ENCODE peak calls at places on chromosomes 13 and 19, in ten cellular contexts. P is non-pigmented ciliary epithelial cell; A is gastrocnemius medialis; B is LoVo; N is ACHN; S is ELR; L is stimulated activated CD4-positive, alpha-beta T cell treated with anti-CD3 and anti-CD28 coated beads, Interleukin-12 subunit alpha, Interleukin-12 subunit beta, amount 100 ng/mL, for 4 hours; M is lung microvascular endothelial cell; Y is progenitor cell of endocrine pancreas; G is AG20443. O is an unnamed sample.

GRCh38 chr13:97268772-97269171 is 46.6 kb downstream of the MBNL2 start:
- DNase-seq in G (no peak), A (no peak), B (no peak), S (no peak), Y (no peak), N (no peak), M (peak), L (no peak), P (no peak), O (no peak)

GRCh38 chr13:113299951-113300350 is 2.9 kb downstream of the LAMP1 start:
- DNase-seq in G (no peak), A (no peak), M (no peak), B (no peak), N (no peak), S (no peak), Y (no peak), L (no peak), P (no peak), O (peak)

GRCh38 chr13:33260168-33261098 is 25.1 kb downstream of the STARD13 start:
- DNase-seq in L (no peak), N (no peak), Y (no peak), P (no peak), M (no peak), G (no peak), S (no peak), B (no peak), A (no peak), O (no peak)

GRCh38 chr13:43196171-43196611 is 172.8 kb downstream of the DNAJC15 start:
- DNase-seq in B (no peak), S (no peak), L (no peak), A (no peak), N (no peak), P (no peak), G (peak), M (peak), Y (no peak), O (no peak)

GRCh38 chr19:12946092-12946845 is 607 bp downstream of the RAD23A start:
- DNase-seq in S (peak), M (peak), N (peak), P (peak), B (peak), L (peak), G (peak), Y (peak), A (peak), O (peak)

GRCh38 chr19:1860133-1860775 is 3.1 kb downstream of the KLF16 start:
- DNase-seq in P (peak), B (peak), Y (no peak), M (peak), L (no peak), G (peak), N (peak), A (no peak), S (peak), O (peak)

GRCh38 chr13:110134801-110135200 is 172.2 kb downstream of the COL4A1 start:
- DNase-seq in G (peak), M (no peak), Y (no peak), A (peak), N (no peak), P (no peak), L (no peak), S (no peak), B (no peak), O (no peak)

GRCh38 chr19:55585658-55586339 is 5.2 kb upstream of the ZNF579 start:
- DNase-seq in Y (peak), M (no peak), P (peak), L (peak), A (no peak), S (peak), N (peak), B (no peak), G (peak), O (peak)

GRCh38 chr19:10137751-10138682 is 18.3 kb upstream of the EIF3G start:
- DNase-seq in M (no peak), S (no peak), A (no peak), N (no peak), L (no peak), B (no peak), Y (no peak), P (no peak), G (no peak), O (no peak)

GRCh38 chr19:49592486-49593232 is 1.7 kb downstream of the PRR12 start:
- DNase-seq in N (peak), L (no peak), S (peak), M (peak), A (no peak), P (no peak), Y (no peak), B (no peak), G (no peak), O (no peak)

GRCh38 chr19:7145494-7145893 is 76.0 kb downstream of the ZNF557 start:
- DNase-seq in L (no peak), Y (no peak), G (no peak), N (no peak), S (no peak), M (no peak), B (peak), A (no peak), P (no peak), O (no peak)

GRCh38 chr19:8335343-8336071 is 7.6 kb downstream of the KANK3 start:
- DNase-seq in P (no peak), B (no peak), N (no peak), A (no peak), Y (no peak), G (no peak), M (no peak), L (peak), S (no peak), O (no peak)

GRCh38 chr19:39363909-39364457 is 21.8 kb downstream of the SAMD4B start:
- DNase-seq in Y (no peak), G (peak), L (no peak), N (peak), B (no peak), A (no peak), M (peak), P (no peak), S (no peak), O (no peak)

GRCh38 chr19:2544576-2545415 is 68.9 kb downstream of the GADD45B start:
- DNase-seq in G (no peak), S (no peak), M (no peak), B (no peak), Y (no peak), P (no peak), N (no peak), A (no peak), L (no peak), O (no peak)

GRCh38 chr13:70249332-70250064 is 141.2 kb upstream of the KLHL1 start:
- DNase-seq in L (no peak), A (no peak), M (no peak), G (no peak), S (peak), B (no peak), P (peak), Y (no peak), N (peak), O (no peak)

GRCh38 chr19:4327252-4327876 is 11.3 kb downstream of the STAP2 start:
- DNase-seq in N (no peak), G (peak), Y (peak), P (no peak), L (peak), S (peak), B (no peak), A (no peak), M (peak), O (peak)

GRCh38 chr19:35396240-35396885 is 25.5 kb downstream of the GPR42 start:
- DNase-seq in M (no peak), P (no peak), N (no peak), B (no peak), S (no peak), L (no peak), G (no peak), Y (no peak), A (no peak), O (no peak)

GRCh38 chr19:31279436-31279765 is 69.8 kb downstream of the TSHZ3 start:
- DNase-seq in M (no peak), A (no peak), G (no peak), N (no peak), S (no peak), Y (no peak), L (no peak), P (no peak), B (no peak), O (no peak)

GRCh38 chr13:73779881-73780280 is 354.3 kb downstream of the KLF12 start:
- DNase-seq in P (no peak), S (no peak), B (no peak), N (no peak), A (no peak), Y (no peak), G (no peak), M (no peak), L (no peak), O (no peak)

GRCh38 chr13:51271528-51272070 is 49.4 kb downstream of the FAM124A start:
- DNase-seq in P (no peak), S (no peak), A (no peak), G (no peak), N (no peak), M (no peak), Y (no peak), L (no peak), B (no peak), O (no peak)

GRCh38 chr19:7970716-7971448 is 27.4 kb upstream of the TIMM44 start:
- DNase-seq in B (no peak), L (no peak), A (no peak), P (no peak), M (peak), Y (peak), N (peak), S (peak), G (peak), O (no peak)

GRCh38 chr13:29059837-29060236 is 239.7 kb downstream of the MTUS2 start:
- DNase-seq in N (no peak), B (no peak), L (no peak), P (no peak), A (no peak), S (no peak), M (no peak), G (no peak), Y (no peak), O (peak)

GRCh38 chr19:42762782-42763181 is 2.7 kb downstream of the PSG8 start:
- DNase-seq in M (peak), L (no peak), G (no peak), P (no peak), Y (no peak), S (peak), N (peak), B (no peak), A (no peak), O (no peak)

GRCh38 chr19:33362508-33363228 is 10.8 kb upstream of the CEBPG start:
- DNase-seq in P (no peak), L (no peak), N (no peak), A (no peak), G (no peak), B (no peak), M (no peak), Y (no peak), S (no peak), O (no peak)

GRCh38 chr19:5403968-5404640 is 51.1 kb upstream of the ZNRF4 start:
- DNase-seq in A (no peak), L (peak), N (peak), G (peak), B (peak), M (peak), S (peak), Y (peak), P (peak), O (peak)

GRCh38 chr13:41622545-41623429 is 165.4 kb downstream of the RGCC start:
- DNase-seq in M (peak), N (no peak), Y (no peak), L (no peak), P (no peak), G (peak), S (peak), A (no peak), B (peak), O (no peak)

GRCh38 chr13:112438515-112438914 is 62.4 kb downstream of the SPACA7 start:
- DNase-seq in Y (no peak), A (no peak), G (no peak), P (no peak), M (no peak), S (no peak), N (no peak), B (no peak), L (no peak), O (no peak)

GRCh38 chr19:2333027-2333806 is 4.7 kb downstream of the SPPL2B start:
- DNase-seq in Y (no peak), N (no peak), L (no peak), S (no peak), G (no peak), M (no peak), B (no peak), P (no peak), A (no peak), O (peak)

GRCh38 chr19:39401549-39402416 is 4.9 kb upstream of the ZFP36 start:
- DNase-seq in A (peak), S (peak), P (no peak), M (peak), N (peak), G (no peak), L (peak), Y (no peak), B (peak), O (peak)